ENCODE peak calls at places on chromosome X, in nine cellular contexts. L is tibial nerve; V is SK-N-MC; A is cardiac muscle cell; G is mucosa of descending colon; O is astrocyte of the spinal cord; T is right cardiac atrium; S is SJCRH30; H is CD4-positive, alpha-beta memory T cell. P is an unnamed sample.

GRCh38 chrX:129875669-129876068 is 30.3 kb upstream of the UTP14A start:
- DNase-seq in L (no peak), V (no peak), A (peak; percentile 69), G (no peak), O (peak; percentile 81), T (no peak), S (peak; percentile 58), H (no peak), P (no peak)

GRCh38 chrX:155966876-155967275 is 30.6 kb upstream of the IL9R start:
- DNase-seq in L (no peak), V (no peak), A (no peak), G (no peak), O (no peak), T (no peak), S (peak; percentile 46), H (peak; percentile 8), P (peak; percentile 36)

GRCh38 chrX:136619889-136620505 is 28.0 kb upstream of the CD40LG start:
- DNase-seq in L (no peak), V (no peak), A (no peak), G (no peak), O (no peak), T (no peak), S (no peak), H (peak; percentile 47), P (no peak)

GRCh38 chrX:120664081-120664480 is 34.2 kb upstream of the C1GALT1C1 start:
- DNase-seq in L (no peak), V (no peak), A (peak; percentile 37), G (no peak), O (peak; percentile 24), T (no peak), S (peak; percentile 22), H (peak; percentile 25), P (no peak)

GRCh38 chrX:149504226-149504914 is 736 bp downstream of the IDS start:
- DNase-seq in L (no peak), V (no peak), A (no peak), G (no peak), O (no peak), T (no peak), S (peak; percentile 25), H (peak; percentile 63), P (no peak)

GRCh38 chrX:9062621-9063020 is 28.7 kb upstream of the FAM9B start:
- DNase-seq in L (no peak), V (no peak), A (no peak), G (no peak), O (no peak), T (no peak), S (no peak), H (no peak), P (no peak)

GRCh38 chrX:21883258-21883657 is 27.5 kb downstream of the YY2 start:
- DNase-seq in L (peak; percentile 13), V (no peak), A (peak; percentile 2), G (peak; percentile 23), O (peak; percentile 32), T (no peak), S (peak; percentile 5), H (no peak), P (peak; percentile 25)

GRCh38 chrX:21975827-21976226 is 35.3 kb downstream of the SMS start:
- DNase-seq in L (no peak), V (no peak), A (peak; percentile 71), G (no peak), O (peak; percentile 68), T (no peak), S (peak; percentile 71), H (no peak), P (no peak)

GRCh38 chrX:31293409-31293808 is 221.6 kb upstream of the FTHL17 start:
- DNase-seq in L (no peak), V (no peak), A (no peak), G (peak; percentile 9), O (no peak), T (no peak), S (no peak), H (no peak), P (no peak)

GRCh38 chrX:71995122-71995521 is 84.5 kb downstream of the NHSL2 start:
- DNase-seq in L (no peak), V (no peak), A (no peak), G (no peak), O (no peak), T (no peak), S (no peak), H (no peak), P (no peak)

GRCh38 chrX:338836-339400 is 20.3 kb upstream of the GTPBP6 start:
- DNase-seq in L (no peak), V (no peak), A (no peak), G (no peak), O (no peak), T (peak; percentile 38), S (no peak), H (no peak), P (no peak)

GRCh38 chrX:49039598-49040375 is 3.4 kb downstream of the TFE3 start:
- DNase-seq in L (peak; percentile 69), V (peak; percentile 84), A (peak; percentile 95), G (peak; percentile 39), O (peak; percentile 95), T (peak; percentile 84), S (peak; percentile 57), H (peak; percentile 7), P (peak; percentile 92)

GRCh38 chrX:136159615-136160025 is 12.3 kb downstream of the FHL1 start:
- DNase-seq in L (no peak), V (no peak), A (no peak), G (peak; percentile 41), O (no peak), T (no peak), S (no peak), H (no peak), P (peak; percentile 72)

GRCh38 chrX:110145854-110146253 is 142.9 kb downstream of the TMEM164 start:
- DNase-seq in L (no peak), V (no peak), A (peak; percentile 48), G (peak; percentile 15), O (peak; percentile 43), T (no peak), S (peak; percentile 35), H (peak; percentile 28), P (peak; percentile 29)

DNA sequence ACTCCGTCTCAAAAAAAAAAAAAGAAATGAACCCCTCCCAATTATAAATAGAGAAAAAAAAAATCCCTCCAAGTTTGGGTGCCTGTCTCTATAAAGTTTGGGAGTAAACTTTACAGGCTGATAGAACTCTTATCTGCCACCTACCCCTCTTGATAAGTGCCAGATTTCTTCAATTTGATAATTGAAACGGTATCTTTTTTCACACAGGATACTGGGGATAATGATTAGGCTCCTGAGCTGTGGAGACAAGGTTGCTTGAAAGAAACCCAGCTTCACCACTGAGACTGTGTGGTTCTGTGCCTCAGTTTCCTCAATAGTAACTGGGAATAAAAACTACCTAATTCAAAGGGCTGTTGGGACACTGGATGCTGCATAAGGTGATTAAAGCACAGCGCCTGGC is 606 bp downstream of the EFHC2 start:
- DNase-seq in L (no peak), V (no peak), A (no peak), G (no peak), O (no peak), T (no peak), S (no peak), H (no peak), P (no peak)
- H3K4me3 ChIP-seq in L (peak overlapping the region; percentile 60), V (no peak overlapping the region), A (peak overlapping the region; percentile 9), G (no peak overlapping the region), O (no peak overlapping the region), T (peak overlapping the region; percentile 84), S (no peak overlapping the region), H (no peak overlapping the region), P (no peak overlapping the region)

DNA sequence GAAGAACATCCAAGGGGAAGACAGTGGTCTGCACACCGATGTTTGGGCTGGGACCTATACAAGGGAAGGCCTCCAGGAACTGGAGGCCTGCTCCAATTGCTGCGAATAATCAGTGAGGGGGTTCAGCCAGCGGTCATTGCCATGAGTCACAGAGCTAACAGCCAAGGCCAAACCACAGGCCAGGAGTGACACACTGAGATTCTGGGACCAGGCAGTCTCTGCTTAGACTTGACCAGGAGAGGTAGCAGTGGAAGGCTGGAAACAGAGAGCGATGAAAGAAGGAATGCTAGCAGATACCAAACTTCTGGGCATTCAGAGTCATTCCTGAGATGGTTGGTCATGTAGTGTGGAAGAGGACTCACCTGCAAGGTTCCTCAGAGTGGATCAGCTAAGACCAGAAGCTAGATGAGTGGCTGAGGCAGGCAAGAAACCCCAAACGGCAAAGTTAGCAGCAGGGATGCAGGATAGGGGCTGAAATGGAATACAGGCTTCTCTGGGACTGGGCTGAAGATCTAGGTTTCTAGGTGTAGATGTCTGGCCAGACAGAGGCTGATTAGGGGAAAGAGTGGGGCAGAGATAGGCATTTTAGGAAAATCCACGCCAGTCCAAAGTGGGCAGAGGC is 54.7 kb downstream of the CNGA2 start:
- DNase-seq in L (peak; percentile 45), V (no peak), A (peak; percentile 86), G (peak; percentile 16), O (peak; percentile 88), T (peak; percentile 82), S (peak; percentile 71), H (no peak), P (no peak)
- H3K4me3 ChIP-seq in L (no peak overlapping the region), V (no peak overlapping the region), A (no peak overlapping the region), G (no peak overlapping the region), O (no peak overlapping the region), T (no peak overlapping the region), S (no peak overlapping the region), H (no peak overlapping the region), P (no peak overlapping the region)

GRCh38 chrX:2701600-2701999 is 10.5 kb downstream of the CD99 start:
- DNase-seq in L (no peak), V (no peak), A (no peak), G (no peak), O (no peak), T (peak; percentile 71), S (peak; percentile 87), H (no peak), P (no peak)

GRCh38 chrX:2700405-2701320 is 9.6 kb downstream of the CD99 start:
- DNase-seq in L (no peak), V (no peak), A (no peak), G (no peak), O (no peak), T (no peak), S (no peak), H (no peak), P (no peak)

GRCh38 chrX:2705036-2705435 is 13.9 kb downstream of the CD99 start:
- DNase-seq in L (peak; percentile 43), V (no peak), A (peak; percentile 50), G (peak; percentile 9), O (peak; percentile 65), T (peak; percentile 80), S (no peak), H (no peak), P (no peak)

GRCh38 chrX:2705461-2705860 is 14.4 kb downstream of the CD99 start:
- DNase-seq in L (no peak), V (no peak), A (no peak), G (no peak), O (no peak), T (no peak), S (no peak), H (no peak), P (no peak)

DNA sequence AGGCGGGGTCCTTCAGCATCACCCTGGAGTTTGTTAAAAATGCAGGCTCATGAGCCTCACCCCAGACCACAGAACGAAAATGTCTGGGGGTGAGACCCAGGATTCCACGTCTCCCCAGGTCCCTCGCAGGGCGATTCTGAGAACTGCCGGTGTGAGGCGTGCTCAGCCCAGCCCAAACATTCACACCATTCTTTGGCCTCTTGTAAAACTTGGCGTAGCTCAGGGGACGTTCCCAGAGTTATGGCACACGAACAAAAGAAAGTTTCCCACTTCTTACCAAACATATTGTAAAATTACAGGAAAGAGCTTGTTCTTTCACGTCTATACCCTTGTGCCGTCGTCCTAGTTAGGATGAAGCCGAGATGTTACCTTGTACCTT is 12.9 kb downstream of the CD99 start:
- DNase-seq in L (peak; percentile 50), V (no peak), A (peak; percentile 62), G (peak; percentile 63), O (peak; percentile 57), T (peak; percentile 62), S (no peak), H (no peak), P (no peak)
- H3K4me3 ChIP-seq in L (no peak overlapping the region), V (peak overlapping the region; percentile 68), A (no peak overlapping the region), G (no peak overlapping the region), O (no peak overlapping the region), T (no peak overlapping the region), S (no peak overlapping the region), H (no peak overlapping the region), P (no peak overlapping the region)

GRCh38 chrX:107565916-107566602 is 62.3 kb upstream of the PRPS1 start:
- DNase-seq in L (no peak), V (no peak), A (peak; percentile 53), G (no peak), O (peak; percentile 81), T (no peak), S (peak; percentile 45), H (no peak), P (no peak)
- H3K4me3 ChIP-seq in L (no peak overlapping the region), V (no peak overlapping the region), A (no peak overlapping the region), G (no peak overlapping the region), O (no peak overlapping the region), T (no peak overlapping the region), S (no peak overlapping the region), H (no peak overlapping the region), P (no peak overlapping the region)

P was measured in HL-60.